ENCODE peak calls at places on chromosomes 13 and 19, in seven cellular contexts. L, F, D, I, V, H and K are unnamed samples.

GRCh38 chr19:18848860-18849661 is 17.3 kb downstream of the UPF1 start:
- DNase-seq in H (peak), V (peak), F (peak), L (peak), I (no peak), D (no peak), K (no peak)

GRCh38 chr13:99572131-99572530 is 70.9 kb downstream of the TM9SF2 start:
- DNase-seq in I (no peak), L (no peak), H (peak), D (no peak), F (no peak), V (no peak), K (no peak)

GRCh38 chr19:35451278-35452096 is 3.4 kb downstream of the FFAR2 start:
- DNase-seq in H (no peak), L (no peak), I (no peak), F (no peak), D (peak), V (peak), K (no peak)

GRCh38 chr13:73428137-73428536 is 369.3 kb downstream of the KLF5 start:
- DNase-seq in L (peak), D (no peak), I (no peak), H (peak), F (no peak), V (no peak), K (no peak)

GRCh38 chr13:40031031-40031430 is 375.6 kb downstream of the COG6 start:
- DNase-seq in F (no peak), H (peak), V (no peak), I (peak), D (no peak), L (peak), K (no peak)

GRCh38 chr19:13118424-13119193 is 545 bp downstream of the NACC1 start:
- DNase-seq in V (peak), H (peak), F (peak), L (peak), D (peak), I (peak), K (no peak)

GRCh38 chr19:45446295-45446694 is 21.5 kb upstream of the FOSB start:
- DNase-seq in D (no peak), I (no peak), F (no peak), V (no peak), H (no peak), L (no peak), K (no peak)

GRCh38 chr19:41702208-41702651 is 6.2 kb upstream of the CEACAM5 start:
- DNase-seq in I (peak), F (no peak), D (no peak), H (no peak), L (peak), V (no peak), K (no peak)

GRCh38 chr13:47332149-47332548 is 435.3 kb upstream of the HTR2A start:
- DNase-seq in I (no peak), L (no peak), V (no peak), F (no peak), D (no peak), H (peak), K (no peak)

GRCh38 chr19:33752945-33753344 is 43.7 kb upstream of the KCTD15 start:
- DNase-seq in D (no peak), H (no peak), I (no peak), L (no peak), V (no peak), F (no peak), K (no peak)

GRCh38 chr13:107713314-107713713 is 502.0 kb downstream of the LIG4 start:
- DNase-seq in F (no peak), H (no peak), I (no peak), V (no peak), L (no peak), D (no peak), K (no peak)

GRCh38 chr19:18131841-18132596 is 20.9 kb upstream of the PIK3R2 start:
- DNase-seq in I (no peak), V (peak), F (no peak), H (no peak), L (no peak), D (no peak), K (no peak)

GRCh38 chr19:43719378-43719868 is 3.5 kb downstream of the IRGC start:
- DNase-seq in H (no peak), F (no peak), I (no peak), L (no peak), D (no peak), V (no peak), K (no peak)

GRCh38 chr13:85879014-85879413 is 79.8 kb upstream of the SLITRK6 start:
- DNase-seq in D (no peak), L (no peak), V (no peak), H (no peak), F (no peak), I (no peak), K (no peak)

GRCh38 chr19:53374288-53374687 is 8.8 kb downstream of the ZNF525 start:
- DNase-seq in L (no peak), H (no peak), I (no peak), D (no peak), V (no peak), F (no peak), K (no peak)

GRCh38 chr19:16673226-16673625 is 12.3 kb downstream of the TMEM38A start:
- DNase-seq in V (no peak), D (no peak), L (no peak), F (no peak), H (no peak), I (no peak), K (no peak)

GRCh38 chr13:73146705-73147104 is 87.9 kb downstream of the KLF5 start:
- DNase-seq in V (no peak), H (no peak), F (no peak), I (peak), D (no peak), L (peak), K (no peak)

GRCh38 chr19:6023085-6023682 is 45.2 kb upstream of the RANBP3 start:
- DNase-seq in L (peak), F (peak), H (peak), D (no peak), V (no peak), I (peak), K (no peak)

GRCh38 chr13:29743229-29743786 is 107.1 kb downstream of the UBL3 start:
- DNase-seq in L (no peak), V (no peak), I (no peak), D (no peak), H (peak), F (no peak), K (no peak)

GRCh38 chr13:45257638-45258338 is 56.9 kb upstream of the KCTD4 start:
- DNase-seq in L (peak), V (no peak), H (peak), I (no peak), D (no peak), F (no peak), K (no peak)